ENCODE peak calls at places on chromosomes 4 and X, in ten cellular contexts. Q is AG09309, Z is IMR-90, D is epithelial cell of esophagus, V is tibial nerve, P is right lobe of liver, A is PC-3, F is fibroblast of pulmonary artery, M is HepG2, U is coronary artery. I is an unnamed sample.

GRCh38 chr4:79176351-79176750 is 149.5 kb downstream of the NAA11 start:
- DNase-seq in D (no peak), V (no peak), Q (no peak), Z (no peak), P (no peak), F (no peak), U (no peak), A (no peak), M (no peak), I (no peak)

GRCh38 chr4:101420661-101421060 is 73.3 kb upstream of the PPP3CA start:
- DNase-seq in P (no peak), V (no peak), Q (no peak), Z (peak), D (peak), A (peak), U (no peak), M (no peak), F (peak), I (no peak)

GRCh38 chrX:118644378-118644777 is 83.0 kb upstream of the IL13RA1 start:
- DNase-seq in A (peak), V (no peak), P (no peak), M (peak), D (peak), Q (peak), U (no peak), F (peak), Z (peak), I (no peak)

GRCh38 chr4:3286335-3287175 is 6.3 kb upstream of the RGS12 start:
- DNase-seq in F (peak), P (no peak), D (no peak), M (no peak), A (no peak), Q (no peak), Z (no peak), V (no peak), U (peak), I (no peak)

GRCh38 chr4:38684951-38685350 is 21.0 kb downstream of the KLF3 start:
- DNase-seq in Q (no peak), U (no peak), M (no peak), P (no peak), F (no peak), V (no peak), Z (no peak), A (no peak), D (no peak), I (no peak)

GRCh38 chr4:10185518-10186227 is 69.1 kb upstream of the WDR1 start:
- DNase-seq in M (no peak), Q (no peak), F (no peak), P (no peak), A (no peak), V (no peak), Z (no peak), D (no peak), U (no peak), I (no peak)

GRCh38 chr4:130478406-130478805 is 1382.5 kb downstream of the C4orf33 start:
- DNase-seq in Q (no peak), M (no peak), U (no peak), P (no peak), V (no peak), D (peak), A (no peak), F (peak), Z (peak), I (no peak)

GRCh38 chr4:159382875-159383568 is 280.1 kb downstream of the RAPGEF2 start:
- DNase-seq in V (no peak), M (no peak), U (no peak), F (peak), P (no peak), Q (no peak), Z (no peak), A (no peak), D (no peak), I (no peak)

GRCh38 chrX:131650637-131651410 is 107.0 kb downstream of the OR13H1 start:
- DNase-seq in D (peak), U (no peak), F (no peak), Z (no peak), P (no peak), V (no peak), A (peak), M (no peak), Q (no peak), I (no peak)

GRCh38 chr4:145183023-145183422 is 2.6 kb upstream of the OTUD4 start:
- DNase-seq in D (peak), V (no peak), U (no peak), Q (no peak), Z (peak), A (peak), P (no peak), F (no peak), M (no peak), I (no peak)

GRCh38 chrX:155888139-155888538 is 7.0 kb downstream of the VAMP7 start:
- DNase-seq in A (peak), P (no peak), D (peak), Q (peak), F (peak), U (no peak), M (no peak), Z (peak), V (no peak), I (peak)

GRCh38 chr4:72468904-72469502 is 100.0 kb downstream of the ADAMTS3 start:
- DNase-seq in U (no peak), M (peak), D (peak), A (peak), Z (peak), F (peak), V (no peak), Q (no peak), P (no peak), I (no peak)

GRCh38 chr4:149223659-149224058 is 592.0 kb downstream of the IQCM start:
- DNase-seq in V (no peak), D (peak), A (peak), Q (no peak), M (no peak), P (no peak), F (peak), Z (peak), U (no peak), I (no peak)

GRCh38 chr4:158578476-158578875 is 56.8 kb downstream of the RXFP1 start:
- DNase-seq in F (peak), M (peak), U (no peak), Z (peak), A (peak), V (no peak), D (peak), Q (no peak), P (no peak), I (no peak)

DNA sequence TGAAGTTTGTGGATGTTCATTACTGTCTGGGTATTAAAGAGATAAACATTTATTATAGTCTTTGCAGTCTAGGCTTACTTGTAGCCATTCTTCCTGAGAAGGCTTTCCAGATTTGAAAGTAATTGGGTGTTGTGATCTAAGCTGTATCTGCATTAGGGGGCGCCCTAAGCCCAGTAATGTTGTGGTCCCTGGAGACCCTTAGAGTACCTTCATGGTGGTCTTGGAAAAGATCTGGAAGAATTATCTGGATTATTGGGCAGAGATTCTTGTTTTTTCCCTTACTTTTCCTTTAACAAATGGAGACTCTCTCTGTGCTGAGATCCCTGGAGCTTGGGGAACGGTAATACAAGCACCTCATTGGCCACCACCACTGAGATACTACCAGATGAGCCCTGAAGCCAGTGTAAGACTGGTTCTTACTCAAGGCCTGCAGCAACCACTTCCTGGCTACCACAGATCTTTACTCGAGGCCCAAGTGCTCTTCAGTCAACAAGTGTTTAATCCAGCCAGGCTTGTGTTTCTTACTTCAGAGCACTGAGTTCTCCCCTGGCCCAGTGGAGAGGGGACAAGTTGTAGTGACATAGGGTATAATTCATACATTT is 63.1 kb downstream of the RTL3 start:
- DNase-seq in V (peak), A (peak), U (no peak), P (no peak), D (no peak), Z (no peak), F (peak), M (no peak), Q (no peak), I (no peak)
- TF ChIP-seq CTCF in V (no peak), A (peak), U (no peak), P (no peak), D (no peak), Z (peak), F (peak), M (peak), Q (peak), I (peak)

GRCh38 chr4:181418491-181418890 is 824.7 kb upstream of the TENM3 start:
- DNase-seq in U (no peak), F (no peak), A (no peak), M (no peak), V (no peak), D (no peak), Q (no peak), Z (no peak), P (no peak), I (no peak)
- H3K4me3 ChIP-seq in U (no peak), F (no peak), A (no peak), M (no peak), V (no peak), D (no peak), Q (no peak), Z (no peak), P (no peak), I (no peak)

GRCh38 chr4:168999836-169000235 is 10.2 kb downstream of the CBR4 start:
- DNase-seq in D (peak), P (no peak), A (no peak), M (no peak), V (no peak), U (no peak), F (no peak), Q (no peak), Z (no peak), I (no peak)

GRCh38 chr4:168993724-168994510 is 16.1 kb downstream of the CBR4 start:
- DNase-seq in U (no peak), F (no peak), P (no peak), Z (no peak), D (no peak), V (no peak), M (no peak), Q (peak), A (no peak), I (no peak)

GRCh38 chr4:168998596-168998995 is 11.5 kb downstream of the CBR4 start:
- DNase-seq in P (no peak), M (no peak), Z (no peak), D (no peak), Q (no peak), V (no peak), A (no peak), F (no peak), U (no peak), I (no peak)

GRCh38 chr4:168994961-168995360 is 15.1 kb downstream of the CBR4 start:
- DNase-seq in U (no peak), F (no peak), A (no peak), M (no peak), D (no peak), Z (no peak), V (no peak), P (no peak), Q (no peak), I (no peak)

DNA sequence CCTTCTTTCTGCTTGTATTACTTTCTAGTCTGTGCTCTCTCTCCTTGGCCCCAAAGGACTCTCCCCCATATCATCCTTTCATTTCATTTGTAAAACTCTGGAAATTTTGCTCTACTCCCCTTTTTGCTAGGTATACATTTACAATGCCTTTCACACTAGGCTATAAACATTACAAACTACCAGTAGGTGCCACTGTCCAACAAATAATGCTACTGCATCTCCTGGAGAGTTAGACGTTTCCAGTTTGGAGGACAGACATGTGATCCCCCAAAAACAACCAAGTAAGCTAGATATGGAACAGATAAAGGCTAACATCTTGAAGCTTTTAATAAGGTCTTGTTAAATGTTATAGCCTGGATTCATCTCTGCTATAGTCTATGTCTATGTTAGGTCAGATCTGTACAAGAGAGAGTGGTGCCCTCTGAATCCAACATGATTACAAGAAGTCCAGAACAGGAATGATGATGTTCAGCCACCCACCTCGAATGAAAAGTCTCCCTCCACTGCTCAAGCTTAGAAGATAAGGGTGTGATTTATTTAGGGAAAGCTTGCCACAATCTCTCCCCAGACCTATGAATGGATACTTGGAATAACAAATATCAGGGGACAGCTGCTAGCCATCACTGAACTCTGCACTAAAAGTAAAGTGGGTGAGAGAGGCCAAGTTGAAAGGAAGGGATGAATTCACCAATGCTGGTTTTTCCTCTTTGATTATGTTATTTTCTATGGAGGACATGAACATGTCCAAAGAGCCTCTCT is 14.3 kb downstream of the CBR4 start:
- DNase-seq in M (no peak), D (peak), V (no peak), Z (peak), U (no peak), P (no peak), F (peak), A (peak), Q (no peak), I (no peak)
- TF ChIP-seq CTCF in M (peak), D (peak), V (no peak), Z (peak), U (no peak), P (peak), F (peak), A (peak), Q (peak), I (no peak)

GRCh38 chrX:71622347-71623104 is 4.2 kb upstream of the CXCR3 start:
- DNase-seq in P (peak), Z (peak), F (peak), D (peak), U (no peak), M (peak), A (peak), V (peak), Q (peak), I (no peak)
- H3K4me3 ChIP-seq in P (no peak), Z (no peak), F (no peak), D (no peak), U (no peak), M (peak), A (no peak), V (no peak), Q (no peak), I (no peak)

DNA sequence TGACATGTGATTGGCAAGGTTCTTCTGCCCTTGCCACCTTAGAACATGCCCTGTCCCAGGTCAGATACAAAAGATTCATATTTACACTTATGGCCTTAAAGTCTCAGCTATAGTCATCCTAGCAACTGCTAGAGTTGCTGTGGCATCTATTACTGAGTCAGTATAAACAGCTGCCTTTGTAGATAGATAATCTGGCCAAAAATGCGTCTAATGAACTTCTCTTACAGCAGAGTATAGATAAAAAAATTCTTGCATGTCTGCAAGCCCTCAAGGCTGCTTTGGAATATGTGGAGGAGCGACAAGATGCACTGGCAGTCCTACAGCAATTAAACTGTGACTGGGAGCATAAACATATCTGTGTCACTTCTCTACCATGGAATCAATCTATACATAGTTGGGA is 1209.7 kb upstream of the PABPC4L start:
- DNase-seq in D (no peak), F (no peak), Q (no peak), U (no peak), V (no peak), Z (no peak), M (no peak), A (no peak), P (no peak), I (no peak)
- TF ChIP-seq CTCF in D (no peak), F (no peak), Q (no peak), U (no peak), V (no peak), Z (no peak), M (no peak), A (no peak), P (no peak), I (no peak)